ENCODE peak calls at places on chromosomes 5 and 9, in seven cellular contexts. D, H, A, E, V, U and R are unnamed samples.

GRCh38 chr5:40915341-40915926 is 6.1 kb downstream of the C7 start:
- DNase-seq in E (no peak), H (no peak), A (no peak), V (no peak), D (no peak), U (no peak), R (no peak)

GRCh38 chr5:13248236-13248635 is 696.3 kb downstream of the DNAH5 start:
- DNase-seq in V (no peak), E (no peak), H (peak), A (no peak), U (no peak), D (no peak), R (peak)

GRCh38 chr5:170132642-170133448 is 27.1 kb downstream of the FOXI1 start:
- DNase-seq in A (peak), H (peak), V (no peak), E (no peak), D (no peak), U (no peak), R (peak)

GRCh38 chr5:132883261-132883834 is 9.9 kb downstream of the LEAP2 start:
- DNase-seq in E (peak), D (peak), V (peak), H (peak), A (peak), U (peak), R (peak)

GRCh38 chr9:20041717-20042116 is 252.9 kb upstream of the SLC24A2 start:
- DNase-seq in V (no peak), D (peak), E (no peak), U (no peak), A (no peak), H (no peak), R (no peak)

GRCh38 chr9:133226219-133227171 is 17.4 kb upstream of the OBP2B start:
- DNase-seq in U (no peak), H (no peak), A (no peak), V (no peak), E (no peak), D (no peak), R (no peak)

GRCh38 chr9:948497-948896 is 28.0 kb upstream of the DMRT3 start:
- DNase-seq in U (no peak), D (no peak), A (no peak), H (no peak), V (no peak), E (no peak), R (no peak)

GRCh38 chr9:111287127-111287526 is 42.9 kb downstream of the OR2K2 start:
- DNase-seq in H (peak), V (peak), A (peak), U (peak), D (no peak), E (no peak), R (no peak)

GRCh38 chr9:113409481-113409880 is 994 bp downstream of the POLE3 start:
- DNase-seq in D (no peak), V (peak), A (no peak), E (no peak), U (no peak), H (no peak), R (peak)

GRCh38 chr5:8461543-8461942 is 592.6 kb downstream of the MTRR start:
- DNase-seq in U (no peak), D (no peak), V (no peak), E (no peak), H (no peak), A (no peak), R (no peak)

GRCh38 chr9:108093773-108094675 is 604.5 kb upstream of the KLF4 start:
- DNase-seq in D (peak), H (peak), V (no peak), A (peak), E (peak), U (peak), R (no peak)

GRCh38 chr9:94987731-94988130 is 261.2 kb downstream of the AOPEP start:
- DNase-seq in V (no peak), E (no peak), A (no peak), D (no peak), U (no peak), H (no peak), R (no peak)

GRCh38 chr9:3099601-3100000 is 255.7 kb upstream of the PUM3 start:
- DNase-seq in V (no peak), H (no peak), E (no peak), A (no peak), D (no peak), U (no peak), R (no peak)

GRCh38 chr9:121686930-121687541 is 35.6 kb downstream of the DAB2IP start:
- DNase-seq in D (peak), H (peak), E (peak), U (peak), V (peak), A (peak), R (peak)

GRCh38 chr5:7347377-7347776 is 48.6 kb upstream of the ADCY2 start:
- DNase-seq in D (no peak), A (no peak), U (no peak), E (no peak), H (no peak), V (peak), R (no peak)

GRCh38 chr5:127970081-127970480 is 113.5 kb upstream of the SLC12A2 start:
- DNase-seq in E (no peak), H (no peak), D (no peak), U (no peak), A (no peak), V (no peak), R (no peak)

GRCh38 chr5:18745988-18746615 is 1111.8 kb downstream of the TAF11L14 start:
- DNase-seq in V (no peak), U (no peak), H (no peak), D (no peak), E (peak), A (peak), R (peak)

GRCh38 chr5:98774192-98775046 is 956 bp downstream of the RGMB start:
- DNase-seq in A (peak), H (peak), V (peak), D (peak), U (no peak), E (peak), R (peak)

GRCh38 chr9:13351768-13352386 is 72.4 kb upstream of the MPDZ start:
- DNase-seq in U (peak), D (peak), A (no peak), E (peak), V (peak), H (peak), R (peak)

GRCh38 chr9:16062542-16063240 is 509.8 kb downstream of the CCDC171 start:
- DNase-seq in U (peak), A (peak), H (peak), V (no peak), E (no peak), D (no peak), R (peak)

GRCh38 chr9:16060457-16061129 is 507.8 kb downstream of the CCDC171 start:
- DNase-seq in V (no peak), U (no peak), E (no peak), D (no peak), H (no peak), A (no peak), R (no peak)

GRCh38 chr9:16064701-16065230 is 511.9 kb downstream of the CCDC171 start:
- DNase-seq in V (no peak), A (no peak), D (no peak), H (no peak), E (no peak), U (no peak), R (no peak)

GRCh38 chr9:16058131-16058549 is 505.3 kb downstream of the CCDC171 start:
- DNase-seq in V (no peak), A (no peak), U (no peak), E (no peak), D (no peak), H (peak), R (peak)

DNA sequence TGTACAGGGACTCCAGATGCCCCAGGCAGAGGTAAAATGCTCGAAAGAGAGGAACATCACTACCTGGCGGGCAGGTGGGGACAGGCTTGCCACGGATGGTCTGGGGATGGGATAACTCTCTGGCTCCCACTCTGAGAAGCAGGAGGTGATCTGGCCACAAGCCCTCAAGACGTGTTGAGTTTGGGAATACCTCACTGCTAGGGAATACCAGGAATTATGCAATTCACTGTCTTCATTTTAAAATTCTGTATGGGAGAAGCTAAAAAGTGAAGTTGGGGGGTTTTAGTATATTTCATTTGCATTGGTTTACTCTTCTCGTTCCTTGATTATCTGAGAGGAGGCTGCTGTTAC is 510.4 kb downstream of the CCDC171 start:
- DNase-seq in A (no peak), E (no peak), D (no peak), V (no peak), H (no peak), U (no peak), R (no peak)
- TF ChIP-seq EZH2 in A (no peak), E (no peak), D (no peak), V (no peak), H (no peak), U (no peak), R (no peak)

GRCh38 chr9:74499111-74499601 is 2.0 kb downstream of the RORB start:
- DNase-seq in E (no peak), D (peak), H (peak), U (no peak), A (no peak), V (peak), R (no peak)

GRCh38 chr9:74498616-74499095 is 1.5 kb downstream of the RORB start:
- DNase-seq in E (no peak), H (peak), V (no peak), A (no peak), D (peak), U (no peak), R (no peak)

GRCh38 chr9:74494490-74494889 is 2.6 kb upstream of the RORB start:
- DNase-seq in V (no peak), A (no peak), H (no peak), D (no peak), E (no peak), U (no peak), R (no peak)

GRCh38 chr9:74497750-74498615 is 848 bp downstream of the RORB start:
- DNase-seq in U (no peak), D (peak), A (no peak), E (no peak), H (peak), V (peak), R (peak)

DNA sequence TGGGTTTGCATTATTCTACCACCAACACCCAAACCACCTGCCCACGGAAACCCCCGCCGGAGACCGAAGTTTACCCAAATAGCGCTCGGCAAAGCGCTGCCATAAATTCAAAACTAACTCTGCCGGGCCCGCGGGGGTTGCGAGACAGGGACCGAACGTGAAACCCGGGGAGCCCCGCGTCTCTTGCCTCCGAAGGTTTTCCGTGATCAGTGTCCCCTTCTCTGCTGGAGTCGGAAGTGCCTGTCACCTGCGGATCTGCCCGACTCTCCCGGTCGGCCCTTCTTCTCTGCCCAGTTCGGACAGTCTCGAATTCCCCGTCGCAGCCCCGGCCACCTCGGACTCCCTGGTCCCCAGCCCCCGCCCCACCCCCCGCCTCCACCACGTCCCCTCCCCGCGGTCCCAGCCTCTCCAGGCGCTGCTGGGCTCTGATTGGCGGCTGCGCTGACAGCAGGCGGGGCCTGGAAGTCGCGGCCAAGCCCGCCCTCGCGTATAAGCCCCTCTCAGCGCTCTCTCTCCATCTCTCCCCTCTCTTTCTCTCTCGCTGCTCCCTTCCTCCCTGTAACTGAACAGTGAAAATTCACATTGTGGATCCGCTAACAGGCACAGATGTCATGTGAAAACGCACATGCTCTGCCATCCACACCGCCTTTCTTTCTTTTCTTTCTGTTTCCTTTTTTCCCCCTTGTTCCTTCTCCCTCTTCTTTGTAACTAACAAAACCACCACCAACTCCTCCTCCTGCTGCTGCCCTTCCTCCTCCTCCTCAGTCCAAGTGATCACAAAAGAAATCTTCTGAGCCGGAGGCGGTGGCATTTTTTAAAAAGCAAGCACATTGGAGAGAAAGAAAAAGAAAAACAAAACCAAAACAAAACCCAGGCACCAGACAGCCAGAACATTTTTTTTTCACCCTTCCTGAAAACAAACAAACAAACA is at the start of gene RORB:
- DNase-seq in H (peak), A (peak), E (no peak), U (no peak), D (peak), V (peak), R (peak)
- TF ChIP-seq EZH2 in H (peak), A (no peak), E (peak), U (no peak), D (peak), V (no peak), R (no peak)

DNA sequence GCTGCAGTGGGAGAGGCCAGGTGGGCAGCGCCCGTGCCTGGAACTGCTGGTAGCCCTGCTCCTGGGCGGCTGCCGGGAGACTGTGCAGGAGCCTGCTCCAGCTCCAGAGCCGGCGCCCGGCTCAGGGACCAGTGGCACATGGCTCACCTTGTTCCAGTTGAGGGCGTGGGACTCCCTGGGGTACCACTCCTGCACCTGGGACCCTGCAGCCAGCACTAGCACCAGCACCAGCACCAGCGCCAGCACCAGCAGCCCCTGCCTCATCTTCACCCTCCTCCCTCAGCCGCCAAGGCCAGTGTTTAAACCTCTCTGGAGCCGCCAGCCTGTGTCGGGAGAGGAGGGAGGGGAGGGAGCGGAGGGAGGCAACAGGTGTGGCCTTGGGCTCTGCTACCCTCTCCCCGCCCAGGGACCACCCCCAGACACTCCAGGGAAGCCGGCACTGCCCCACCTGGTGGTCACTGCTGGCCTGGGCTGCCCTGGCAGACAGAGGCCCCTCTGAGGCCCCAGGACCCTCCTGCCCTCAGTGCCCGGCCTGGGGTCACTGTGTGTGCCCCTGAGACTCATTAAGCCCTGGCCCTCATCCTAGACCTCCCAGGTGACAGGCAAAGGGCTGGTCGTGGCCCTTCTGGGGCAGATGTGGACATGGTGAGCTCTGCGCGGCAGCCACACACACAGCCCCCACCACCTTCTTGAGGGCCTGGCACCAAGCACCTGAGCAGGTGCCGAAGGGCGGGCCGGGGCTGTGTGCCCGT is at the start of gene LCN10:
- DNase-seq in E (peak), D (peak), U (no peak), A (peak), V (peak), H (no peak), R (no peak)
- TF ChIP-seq EZH2 in E (no peak), D (no peak), U (no peak), A (no peak), V (no peak), H (peak), R (no peak)

GRCh38 chr9:124013263-124014211 is 2.0 kb downstream of the LHX2 start:
- DNase-seq in V (peak), A (no peak), U (no peak), H (no peak), D (no peak), E (no peak), R (no peak)
- TF ChIP-seq EZH2 in V (no peak), A (no peak), U (no peak), H (peak), D (peak), E (no peak), R (no peak)

GRCh38 chr9:124000161-124000783 is 11.3 kb upstream of the LHX2 start:
- DNase-seq in U (no peak), D (no peak), H (no peak), V (peak), E (no peak), A (no peak), R (no peak)

GRCh38 chr9:124000784-124001444 is 10.7 kb upstream of the LHX2 start:
- DNase-seq in V (peak), E (no peak), U (no peak), D (no peak), A (no peak), H (no peak), R (no peak)

GRCh38 chr9:123999668-124000067 is 11.9 kb upstream of the LHX2 start:
- DNase-seq in V (peak), H (no peak), E (no peak), D (no peak), A (no peak), U (no peak), R (no peak)

GRCh38 chr9:124001865-124002525 is 9.6 kb upstream of the LHX2 start:
- DNase-seq in D (no peak), U (no peak), A (no peak), V (peak), H (no peak), E (no peak), R (no peak)

DNA sequence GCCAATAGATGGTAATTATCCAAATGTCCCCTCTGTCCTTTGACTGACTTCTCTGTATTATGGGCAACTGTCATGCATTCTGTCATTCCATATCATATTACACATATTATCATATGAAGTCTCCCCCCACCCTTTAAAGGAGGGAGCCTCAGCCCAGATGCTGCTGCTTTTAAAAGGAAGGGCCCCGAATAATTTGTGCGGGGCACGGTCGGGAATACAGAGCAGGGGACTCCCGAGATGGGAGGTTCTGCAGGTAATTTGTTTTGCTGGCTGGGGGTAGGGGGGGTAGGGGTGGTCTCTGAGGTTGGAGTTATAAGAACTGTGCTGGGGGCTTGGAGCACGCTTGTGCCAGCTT is 10.1 kb upstream of the LHX2 start:
- DNase-seq in D (no peak), H (no peak), U (no peak), V (no peak), E (no peak), A (no peak), R (no peak)
- TF ChIP-seq EZH2 in D (no peak), H (no peak), U (no peak), V (no peak), E (no peak), A (no peak), R (no peak)

GRCh38 chr9:105466898-105467455 is 19.1 kb downstream of the FSD1L start:
- DNase-seq in E (no peak), U (no peak), H (peak), D (no peak), V (no peak), A (no peak), R (no peak)
- TF ChIP-seq EZH2 in E (no peak), U (no peak), H (no peak), D (no peak), V (no peak), A (no peak), R (no peak)

GRCh38 chr5:135934939-135935338 is 19.8 kb downstream of the LECT2 start:
- DNase-seq in A (no peak), U (no peak), E (no peak), V (no peak), D (peak), H (peak), R (no peak)

GRCh38 chr5:135930029-135930948 is 24.5 kb downstream of the LECT2 start:
- DNase-seq in H (no peak), U (no peak), E (peak), A (no peak), D (peak), V (peak), R (no peak)

DNA sequence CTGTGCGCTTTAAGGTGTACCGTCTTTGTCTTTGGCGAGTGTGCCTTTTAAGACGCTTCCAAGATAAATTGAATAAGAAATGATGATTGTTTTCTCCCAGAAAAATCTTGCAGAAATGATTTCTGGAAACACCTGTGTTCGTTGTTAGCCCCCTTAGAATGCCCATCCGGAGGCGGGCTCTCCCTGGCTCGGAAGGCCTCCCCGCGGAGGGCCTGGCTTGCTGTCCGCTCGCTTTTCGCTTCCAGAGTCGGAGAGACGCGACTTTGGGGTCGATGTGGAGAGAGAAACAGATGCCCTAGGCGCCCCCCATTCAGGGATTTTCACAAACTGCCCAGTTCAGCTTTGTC is 23.9 kb downstream of the LECT2 start:
- DNase-seq in V (peak), E (no peak), H (no peak), A (no peak), U (no peak), D (no peak), R (no peak)
- TF ChIP-seq EZH2 in V (peak), E (no peak), H (no peak), A (no peak), U (no peak), D (no peak), R (no peak)